ENCODE peak calls at places on chromosomes 11 and 22, in seven cellular contexts. One of them, this sample, is unnamed.

GRCh38 chr11:35364101-35364780 is 55.1 kb downstream of the SLC1A2 start:
- DNase-seq in posterior cingulate gyrus: no peak
- DNase-seq in fibroblast of mammary gland: peak
- DNase-seq in WERI-Rb-1: no peak
- DNase-seq in AG10803: peak
- DNase-seq in stimulated activated CD4-positive, alpha-beta T cell treated with anti-CD3 and anti-CD28 coated beads, Interleukin-15, amount 100 ng/mL, for 1 hour: no peak
- DNase-seq in cardiac fibroblast: peak
- DNase-seq in this sample: no peak

GRCh38 chr11:2590951-2591754 is 108.6 kb downstream of the KCNQ1OT1 start:
- DNase-seq in WERI-Rb-1: peak
- DNase-seq in posterior cingulate gyrus: peak
- DNase-seq in fibroblast of mammary gland: no peak
- DNase-seq in stimulated activated CD4-positive, alpha-beta T cell treated with anti-CD3 and anti-CD28 coated beads, Interleukin-15, amount 100 ng/mL, for 1 hour: no peak
- DNase-seq in AG10803: no peak
- DNase-seq in cardiac fibroblast: no peak
- DNase-seq in this sample: no peak

GRCh38 chr11:9943346-9944110 is 279.7 kb downstream of the SWAP70 start:
- DNase-seq in stimulated activated CD4-positive, alpha-beta T cell treated with anti-CD3 and anti-CD28 coated beads, Interleukin-15, amount 100 ng/mL, for 1 hour: no peak
- DNase-seq in WERI-Rb-1: no peak
- DNase-seq in AG10803: peak
- DNase-seq in posterior cingulate gyrus: no peak
- DNase-seq in cardiac fibroblast: peak
- DNase-seq in fibroblast of mammary gland: peak
- DNase-seq in this sample: no peak

GRCh38 chr22:28198692-28199091 is 279.6 kb upstream of the PITPNB start:
- DNase-seq in posterior cingulate gyrus: no peak
- DNase-seq in cardiac fibroblast: no peak
- DNase-seq in WERI-Rb-1: no peak
- DNase-seq in fibroblast of mammary gland: no peak
- DNase-seq in AG10803: no peak
- DNase-seq in stimulated activated CD4-positive, alpha-beta T cell treated with anti-CD3 and anti-CD28 coated beads, Interleukin-15, amount 100 ng/mL, for 1 hour: no peak
- DNase-seq in this sample: no peak

GRCh38 chr22:49938565-49939136 is 20.2 kb downstream of the CRELD2 start:
- DNase-seq in cardiac fibroblast: no peak
- DNase-seq in stimulated activated CD4-positive, alpha-beta T cell treated with anti-CD3 and anti-CD28 coated beads, Interleukin-15, amount 100 ng/mL, for 1 hour: no peak
- DNase-seq in fibroblast of mammary gland: no peak
- DNase-seq in WERI-Rb-1: no peak
- DNase-seq in posterior cingulate gyrus: no peak
- DNase-seq in AG10803: no peak
- DNase-seq in this sample: no peak

GRCh38 chr22:33562484-33562883 is 357.8 kb downstream of the LARGE1 start:
- DNase-seq in AG10803: no peak
- DNase-seq in stimulated activated CD4-positive, alpha-beta T cell treated with anti-CD3 and anti-CD28 coated beads, Interleukin-15, amount 100 ng/mL, for 1 hour: no peak
- DNase-seq in fibroblast of mammary gland: no peak
- DNase-seq in posterior cingulate gyrus: no peak
- DNase-seq in cardiac fibroblast: no peak
- DNase-seq in WERI-Rb-1: no peak
- DNase-seq in this sample: no peak

GRCh38 chr11:119049081-119049480 is 7.9 kb downstream of the HYOU1 start:
- DNase-seq in fibroblast of mammary gland: no peak
- DNase-seq in stimulated activated CD4-positive, alpha-beta T cell treated with anti-CD3 and anti-CD28 coated beads, Interleukin-15, amount 100 ng/mL, for 1 hour: no peak
- DNase-seq in WERI-Rb-1: no peak
- DNase-seq in posterior cingulate gyrus: no peak
- DNase-seq in AG10803: no peak
- DNase-seq in cardiac fibroblast: no peak
- DNase-seq in this sample: no peak

GRCh38 chr22:43707650-43708049 is 104.5 kb downstream of the EFCAB6 start:
- DNase-seq in posterior cingulate gyrus: no peak
- DNase-seq in AG10803: no peak
- DNase-seq in fibroblast of mammary gland: peak
- DNase-seq in cardiac fibroblast: peak
- DNase-seq in WERI-Rb-1: no peak
- DNase-seq in stimulated activated CD4-positive, alpha-beta T cell treated with anti-CD3 and anti-CD28 coated beads, Interleukin-15, amount 100 ng/mL, for 1 hour: no peak
- DNase-seq in this sample: no peak

GRCh38 chr22:42805998-42806481 is 51.0 kb downstream of the ARFGAP3 start:
- DNase-seq in stimulated activated CD4-positive, alpha-beta T cell treated with anti-CD3 and anti-CD28 coated beads, Interleukin-15, amount 100 ng/mL, for 1 hour: no peak
- DNase-seq in AG10803: no peak
- DNase-seq in fibroblast of mammary gland: no peak
- DNase-seq in cardiac fibroblast: no peak
- DNase-seq in WERI-Rb-1: no peak
- DNase-seq in posterior cingulate gyrus: no peak
- DNase-seq in this sample: no peak

GRCh38 chr11:114295676-114296081 is 520 bp upstream of the NNMT start:
- DNase-seq in cardiac fibroblast: no peak
- DNase-seq in AG10803: peak
- DNase-seq in stimulated activated CD4-positive, alpha-beta T cell treated with anti-CD3 and anti-CD28 coated beads, Interleukin-15, amount 100 ng/mL, for 1 hour: no peak
- DNase-seq in WERI-Rb-1: no peak
- DNase-seq in fibroblast of mammary gland: no peak
- DNase-seq in posterior cingulate gyrus: no peak
- DNase-seq in this sample: no peak

GRCh38 chr11:46248270-46249102 is 29.0 kb upstream of the CREB3L1 start:
- DNase-seq in WERI-Rb-1: no peak
- DNase-seq in fibroblast of mammary gland: peak
- DNase-seq in posterior cingulate gyrus: no peak
- DNase-seq in cardiac fibroblast: peak
- DNase-seq in AG10803: peak
- DNase-seq in stimulated activated CD4-positive, alpha-beta T cell treated with anti-CD3 and anti-CD28 coated beads, Interleukin-15, amount 100 ng/mL, for 1 hour: no peak
- DNase-seq in this sample: no peak

GRCh38 chr11:70473873-70474690 is 75.8 kb downstream of the CTTN start:
- DNase-seq in posterior cingulate gyrus: no peak
- DNase-seq in fibroblast of mammary gland: no peak
- DNase-seq in WERI-Rb-1: no peak
- DNase-seq in AG10803: no peak
- DNase-seq in cardiac fibroblast: no peak
- DNase-seq in stimulated activated CD4-positive, alpha-beta T cell treated with anti-CD3 and anti-CD28 coated beads, Interleukin-15, amount 100 ng/mL, for 1 hour: no peak
- DNase-seq in this sample: no peak

GRCh38 chr11:36077886-36078685 is 134.2 kb downstream of the LDLRAD3 start:
- DNase-seq in fibroblast of mammary gland: peak
- DNase-seq in cardiac fibroblast: peak
- DNase-seq in WERI-Rb-1: no peak
- DNase-seq in stimulated activated CD4-positive, alpha-beta T cell treated with anti-CD3 and anti-CD28 coated beads, Interleukin-15, amount 100 ng/mL, for 1 hour: no peak
- DNase-seq in posterior cingulate gyrus: no peak
- DNase-seq in AG10803: no peak
- DNase-seq in this sample: no peak

GRCh38 chr11:1088927-1089737 is 14.5 kb downstream of the MUC2 start:
- DNase-seq in posterior cingulate gyrus: no peak
- DNase-seq in cardiac fibroblast: no peak
- DNase-seq in AG10803: no peak
- DNase-seq in stimulated activated CD4-positive, alpha-beta T cell treated with anti-CD3 and anti-CD28 coated beads, Interleukin-15, amount 100 ng/mL, for 1 hour: no peak
- DNase-seq in WERI-Rb-1: no peak
- DNase-seq in fibroblast of mammary gland: no peak
- DNase-seq in this sample: no peak

GRCh38 chr22:50189849-50190181 is 4.1 kb downstream of the TRABD start:
- DNase-seq in cardiac fibroblast: no peak
- DNase-seq in stimulated activated CD4-positive, alpha-beta T cell treated with anti-CD3 and anti-CD28 coated beads, Interleukin-15, amount 100 ng/mL, for 1 hour: no peak
- DNase-seq in posterior cingulate gyrus: no peak
- DNase-seq in WERI-Rb-1: no peak
- DNase-seq in fibroblast of mammary gland: peak
- DNase-seq in AG10803: peak
- DNase-seq in this sample: no peak

GRCh38 chr11:35725880-35726279 is 63.3 kb downstream of the TRIM44 start:
- DNase-seq in stimulated activated CD4-positive, alpha-beta T cell treated with anti-CD3 and anti-CD28 coated beads, Interleukin-15, amount 100 ng/mL, for 1 hour: no peak
- DNase-seq in WERI-Rb-1: no peak
- DNase-seq in AG10803: peak
- DNase-seq in fibroblast of mammary gland: peak
- DNase-seq in cardiac fibroblast: peak
- DNase-seq in posterior cingulate gyrus: no peak
- DNase-seq in this sample: no peak

GRCh38 chr22:19795617-19796008 is 35.0 kb downstream of the TBX1 start:
- DNase-seq in fibroblast of mammary gland: peak
- DNase-seq in cardiac fibroblast: peak
- DNase-seq in AG10803: peak
- DNase-seq in WERI-Rb-1: no peak
- DNase-seq in posterior cingulate gyrus: no peak
- DNase-seq in stimulated activated CD4-positive, alpha-beta T cell treated with anti-CD3 and anti-CD28 coated beads, Interleukin-15, amount 100 ng/mL, for 1 hour: no peak
- DNase-seq in this sample: no peak

GRCh38 chr22:44344407-44344806 is 31.7 kb upstream of the SHISAL1 start:
- DNase-seq in posterior cingulate gyrus: no peak
- DNase-seq in stimulated activated CD4-positive, alpha-beta T cell treated with anti-CD3 and anti-CD28 coated beads, Interleukin-15, amount 100 ng/mL, for 1 hour: no peak
- DNase-seq in cardiac fibroblast: no peak
- DNase-seq in WERI-Rb-1: no peak
- DNase-seq in AG10803: no peak
- DNase-seq in fibroblast of mammary gland: no peak
- DNase-seq in this sample: peak

GRCh38 chr11:31882951-31883392 is 71.8 kb upstream of the PAX6 start:
- DNase-seq in fibroblast of mammary gland: no peak
- DNase-seq in posterior cingulate gyrus: no peak
- DNase-seq in WERI-Rb-1: no peak
- DNase-seq in cardiac fibroblast: no peak
- DNase-seq in stimulated activated CD4-positive, alpha-beta T cell treated with anti-CD3 and anti-CD28 coated beads, Interleukin-15, amount 100 ng/mL, for 1 hour: no peak
- DNase-seq in AG10803: peak
- DNase-seq in this sample: no peak

GRCh38 chr11:57487920-57488319 is 27.6 kb downstream of the SLC43A1 start:
- DNase-seq in AG10803: no peak
- DNase-seq in posterior cingulate gyrus: no peak
- DNase-seq in fibroblast of mammary gland: no peak
- DNase-seq in stimulated activated CD4-positive, alpha-beta T cell treated with anti-CD3 and anti-CD28 coated beads, Interleukin-15, amount 100 ng/mL, for 1 hour: no peak
- DNase-seq in cardiac fibroblast: no peak
- DNase-seq in WERI-Rb-1: no peak
- DNase-seq in this sample: no peak

GRCh38 chr11:61160487-61161189 is 588 bp downstream of the VPS37C start:
- DNase-seq in cardiac fibroblast: peak
- DNase-seq in stimulated activated CD4-positive, alpha-beta T cell treated with anti-CD3 and anti-CD28 coated beads, Interleukin-15, amount 100 ng/mL, for 1 hour: no peak
- DNase-seq in AG10803: no peak
- DNase-seq in posterior cingulate gyrus: no peak
- DNase-seq in fibroblast of mammary gland: peak
- DNase-seq in WERI-Rb-1: no peak
- DNase-seq in this sample: no peak

GRCh38 chr11:67120881-67121710 is 2.0 kb downstream of the KDM2A start:
- DNase-seq in stimulated activated CD4-positive, alpha-beta T cell treated with anti-CD3 and anti-CD28 coated beads, Interleukin-15, amount 100 ng/mL, for 1 hour: no peak
- DNase-seq in cardiac fibroblast: peak
- DNase-seq in posterior cingulate gyrus: no peak
- DNase-seq in AG10803: peak
- DNase-seq in WERI-Rb-1: no peak
- DNase-seq in fibroblast of mammary gland: peak
- DNase-seq in this sample: no peak

GRCh38 chr11:47783087-47783610 is 16.0 kb upstream of the FNBP4 start:
- DNase-seq in stimulated activated CD4-positive, alpha-beta T cell treated with anti-CD3 and anti-CD28 coated beads, Interleukin-15, amount 100 ng/mL, for 1 hour: no peak
- DNase-seq in posterior cingulate gyrus: no peak
- DNase-seq in cardiac fibroblast: no peak
- DNase-seq in WERI-Rb-1: no peak
- DNase-seq in AG10803: no peak
- DNase-seq in fibroblast of mammary gland: no peak
- DNase-seq in this sample: no peak

GRCh38 chr11:28822596-28822995 is 714.4 kb downstream of the METTL15 start:
- DNase-seq in stimulated activated CD4-positive, alpha-beta T cell treated with anti-CD3 and anti-CD28 coated beads, Interleukin-15, amount 100 ng/mL, for 1 hour: no peak
- DNase-seq in WERI-Rb-1: no peak
- DNase-seq in AG10803: no peak
- DNase-seq in cardiac fibroblast: peak
- DNase-seq in fibroblast of mammary gland: no peak
- DNase-seq in posterior cingulate gyrus: no peak
- DNase-seq in this sample: no peak

GRCh38 chr11:8225589-8226036 is 38.1 kb downstream of the LMO1 start:
- DNase-seq in fibroblast of mammary gland: peak
- DNase-seq in posterior cingulate gyrus: peak
- DNase-seq in cardiac fibroblast: peak
- DNase-seq in WERI-Rb-1: peak
- DNase-seq in stimulated activated CD4-positive, alpha-beta T cell treated with anti-CD3 and anti-CD28 coated beads, Interleukin-15, amount 100 ng/mL, for 1 hour: peak
- DNase-seq in AG10803: peak
- DNase-seq in this sample: no peak

GRCh38 chr22:44319685-44320084 is 6.9 kb upstream of the SHISAL1 start:
- DNase-seq in fibroblast of mammary gland: no peak
- DNase-seq in posterior cingulate gyrus: no peak
- DNase-seq in AG10803: no peak
- DNase-seq in stimulated activated CD4-positive, alpha-beta T cell treated with anti-CD3 and anti-CD28 coated beads, Interleukin-15, amount 100 ng/mL, for 1 hour: no peak
- DNase-seq in WERI-Rb-1: no peak
- DNase-seq in cardiac fibroblast: no peak
- DNase-seq in this sample: no peak

GRCh38 chr11:79388201-79388600 is 52.6 kb downstream of the TENM4 start:
- DNase-seq in fibroblast of mammary gland: no peak
- DNase-seq in cardiac fibroblast: no peak
- DNase-seq in WERI-Rb-1: no peak
- DNase-seq in stimulated activated CD4-positive, alpha-beta T cell treated with anti-CD3 and anti-CD28 coated beads, Interleukin-15, amount 100 ng/mL, for 1 hour: no peak
- DNase-seq in AG10803: peak
- DNase-seq in posterior cingulate gyrus: no peak
- DNase-seq in this sample: no peak

GRCh38 chr11:83241291-83241946 is 44.7 kb downstream of the CCDC90B start:
- DNase-seq in AG10803: peak
- DNase-seq in cardiac fibroblast: peak
- DNase-seq in fibroblast of mammary gland: peak
- DNase-seq in WERI-Rb-1: peak
- DNase-seq in stimulated activated CD4-positive, alpha-beta T cell treated with anti-CD3 and anti-CD28 coated beads, Interleukin-15, amount 100 ng/mL, for 1 hour: no peak
- DNase-seq in posterior cingulate gyrus: peak
- DNase-seq in this sample: no peak

GRCh38 chr11:120722539-120722938 is 211.0 kb downstream of the GRIK4 start:
- DNase-seq in AG10803: no peak
- DNase-seq in stimulated activated CD4-positive, alpha-beta T cell treated with anti-CD3 and anti-CD28 coated beads, Interleukin-15, amount 100 ng/mL, for 1 hour: no peak
- DNase-seq in posterior cingulate gyrus: no peak
- DNase-seq in fibroblast of mammary gland: no peak
- DNase-seq in WERI-Rb-1: no peak
- DNase-seq in cardiac fibroblast: no peak
- DNase-seq in this sample: no peak

This sample was measured in NCI-H524 treated with DMSO at 0.1 percent for 48 hours.